ENCODE peak calls at places on chromosomes 11 and 22, in six cellular contexts. N is A549, P is SK-N-SH, L is HCT116, T is WTC11, Q is NB4. E is an unnamed sample.

GRCh38 chr11:5690736-5691135 is 1.1 kb downstream of the TRIM22 start:
- DNase-seq in N (no peak), P (no peak), L (no peak), T (no peak), Q (no peak), E (peak)

GRCh38 chr11:67662142-67662805 is 11.7 kb upstream of the ACY3 start:
- DNase-seq in N (no peak), P (no peak), L (no peak), T (no peak), Q (no peak), E (no peak)

GRCh38 chr11:118615996-118616395 is 8.6 kb downstream of the PHLDB1 start:
- DNase-seq in N (no peak), P (no peak), L (no peak), T (peak), Q (no peak), E (no peak)

GRCh38 chr11:62801071-62801470 is 4.2 kb downstream of the NXF1 start:
- DNase-seq in N (no peak), P (no peak), L (no peak), T (no peak), Q (no peak), E (no peak)

GRCh38 chr22:46676881-46677280 is 56.7 kb downstream of the GRAMD4 start:
- DNase-seq in N (no peak), P (no peak), L (no peak), T (no peak), Q (no peak), E (no peak)

GRCh38 chr11:10936999-10937398 is 79.1 kb upstream of the ZBED5 start:
- DNase-seq in N (no peak), P (no peak), L (no peak), T (no peak), Q (no peak), E (no peak)

GRCh38 chr11:129237880-129238638 is 45.9 kb upstream of the ARHGAP32 start:
- DNase-seq in N (no peak), P (no peak), L (no peak), T (no peak), Q (no peak), E (no peak)

GRCh38 chr11:27716850-27717249 is 16.6 kb upstream of the BDNF start:
- DNase-seq in N (no peak), P (no peak), L (no peak), T (no peak), Q (no peak), E (no peak)

GRCh38 chr22:44130076-44130711 is 50.5 kb upstream of the PARVG start:
- DNase-seq in N (no peak), P (peak), L (no peak), T (no peak), Q (no peak), E (no peak)

GRCh38 chr11:114260483-114260882 is 35.7 kb upstream of the NNMT start:
- DNase-seq in N (no peak), P (no peak), L (no peak), T (no peak), Q (peak), E (no peak)

GRCh38 chr11:73463359-73463758 is 87.2 kb downstream of the RELT start:
- DNase-seq in N (no peak), P (no peak), L (no peak), T (no peak), Q (peak), E (no peak)

DNA sequence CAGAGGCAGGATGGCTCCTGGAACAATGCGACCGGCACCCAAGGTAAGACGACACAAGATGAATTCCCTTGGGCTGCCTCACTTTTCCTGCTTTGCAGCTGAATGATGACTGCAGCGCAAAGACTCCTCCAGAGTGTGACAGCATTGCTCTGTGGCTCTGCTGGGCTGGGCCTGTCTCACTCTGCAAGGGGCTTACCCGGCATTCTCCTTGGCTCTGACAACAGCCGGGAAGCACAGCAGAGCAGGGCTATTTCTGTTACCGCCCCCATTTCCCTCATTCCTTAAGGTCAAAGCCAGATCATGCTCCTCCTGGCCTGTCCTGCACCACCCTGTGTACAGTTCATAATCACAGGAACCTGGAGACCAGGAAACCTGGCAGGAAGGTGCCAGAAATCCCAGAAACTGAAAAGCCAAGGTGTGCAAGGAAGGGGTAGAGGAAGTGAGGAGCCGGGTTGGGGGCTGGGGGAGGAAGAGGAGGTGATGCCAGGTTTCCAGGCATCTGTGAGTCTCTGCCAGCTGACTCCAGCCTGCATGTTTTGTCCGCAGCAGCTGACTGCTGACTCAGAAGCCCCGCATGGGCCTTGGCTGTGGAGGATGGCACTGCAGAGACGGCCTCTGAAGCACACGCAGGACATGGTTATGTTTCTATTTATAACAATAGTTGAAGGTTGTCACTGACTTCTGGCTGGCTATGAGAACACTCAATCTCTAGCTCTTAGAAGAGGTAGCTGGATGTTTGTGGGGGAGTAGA is 113.6 kb downstream of the MICAL3 start:
- DNase-seq in N (peak), P (peak), L (no peak), T (peak), Q (no peak), E (peak)
- TF ChIP-seq MAX in N (no peak), P (peak), L (no peak), T (peak), Q (no peak), E (peak)

GRCh38 chr11:78838417-78838816 is 263.8 kb upstream of the NARS2 start:
- DNase-seq in N (no peak), P (no peak), L (peak), T (no peak), Q (no peak), E (no peak)

GRCh38 chr11:78835646-78836045 is 261.0 kb upstream of the NARS2 start:
- DNase-seq in N (no peak), P (no peak), L (no peak), T (no peak), Q (no peak), E (no peak)

GRCh38 chr11:78841451-78842060 is 266.9 kb upstream of the NARS2 start:
- DNase-seq in N (no peak), P (no peak), L (no peak), T (peak), Q (no peak), E (no peak)

GRCh38 chr11:78840623-78841022 is 266.0 kb upstream of the NARS2 start:
- DNase-seq in N (no peak), P (no peak), L (no peak), T (no peak), Q (no peak), E (no peak)

GRCh38 chr11:78840190-78840589 is 265.5 kb upstream of the NARS2 start:
- DNase-seq in N (no peak), P (peak), L (no peak), T (no peak), Q (no peak), E (no peak)
- TF ChIP-seq MAX in N (no peak), P (no peak), L (no peak), T (no peak), Q (no peak), E (no peak)

DNA sequence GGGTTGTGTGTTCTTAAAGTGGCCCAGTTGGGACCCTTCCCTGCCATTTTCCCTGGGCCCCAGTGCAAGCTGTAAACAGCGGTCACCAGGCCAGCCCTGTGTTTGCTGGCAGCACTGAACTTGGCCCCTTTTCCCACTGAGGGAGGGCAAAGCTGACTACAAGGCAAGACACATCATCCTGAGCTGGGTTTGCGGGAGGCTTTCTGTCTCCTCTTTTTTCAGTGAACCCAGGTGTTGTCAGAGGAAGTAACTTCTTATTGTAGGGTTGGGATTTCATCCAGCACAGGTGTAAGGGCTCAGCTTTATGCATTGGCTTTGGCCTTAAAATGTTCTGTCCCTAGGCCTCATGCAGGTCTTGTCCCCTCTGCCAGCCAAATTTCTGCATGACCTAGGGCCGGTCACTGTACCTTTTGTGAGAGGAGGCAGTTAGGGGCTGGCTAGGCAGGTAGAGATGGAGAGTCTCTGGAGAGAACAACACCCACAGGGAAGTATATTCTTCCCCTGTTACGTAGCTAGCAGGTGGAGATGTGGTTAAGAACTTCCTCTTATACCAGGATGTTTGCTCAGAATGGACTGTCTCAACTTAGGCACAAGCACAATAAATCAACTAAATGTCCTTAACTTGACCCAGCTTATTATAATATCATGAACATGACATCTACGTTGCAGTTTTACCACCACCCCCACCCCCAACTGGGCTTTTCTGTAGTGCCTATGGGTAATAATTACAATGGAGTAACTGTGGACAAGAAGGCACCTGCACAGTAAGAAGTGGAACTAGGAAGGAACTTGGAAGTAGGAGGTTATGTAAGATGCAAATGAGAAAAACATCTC is 60.5 kb upstream of the MPEG1 start:
- DNase-seq in N (no peak), P (no peak), L (no peak), T (no peak), Q (peak), E (no peak)
- TF ChIP-seq MAX in N (no peak), P (no peak), L (no peak), T (no peak), Q (peak), E (no peak)

DNA sequence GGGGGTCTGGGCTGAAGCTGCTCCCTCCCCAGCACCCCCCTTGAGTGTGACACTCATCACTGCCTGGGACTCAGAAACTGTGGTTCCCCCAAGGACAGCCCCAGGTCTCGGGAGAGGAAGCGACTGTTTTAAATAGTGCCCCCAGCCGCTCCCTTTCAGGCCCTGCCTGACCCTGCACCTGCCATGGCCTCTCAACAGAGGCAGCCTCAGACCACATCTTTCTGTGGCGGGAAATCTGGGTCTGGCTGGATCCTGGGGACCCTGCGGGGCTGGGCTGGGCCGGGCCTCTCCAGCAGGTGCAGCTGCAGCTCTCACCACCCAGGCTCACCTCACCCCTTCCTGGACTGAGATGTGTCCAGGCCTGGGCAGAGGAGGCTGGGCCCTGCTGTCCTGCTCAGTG is 3.7 kb upstream of the IGLL1 start:
- DNase-seq in N (no peak), P (no peak), L (no peak), T (no peak), Q (no peak), E (no peak)
- TF ChIP-seq MAX in N (no peak), P (no peak), L (no peak), T (no peak), Q (no peak), E (no peak)

GRCh38 chr22:42688914-42689275 is 31.8 kb downstream of the A4GALT start:
- DNase-seq in N (no peak), P (no peak), L (no peak), T (no peak), Q (no peak), E (no peak)

GRCh38 chr22:42686756-42687491 is 33.7 kb downstream of the A4GALT start:
- DNase-seq in N (no peak), P (no peak), L (no peak), T (no peak), Q (no peak), E (no peak)

GRCh38 chr22:42691440-42691839 is 29.2 kb downstream of the A4GALT start:
- DNase-seq in N (no peak), P (no peak), L (no peak), T (no peak), Q (no peak), E (no peak)

GRCh38 chr22:42685941-42686666 is 34.6 kb downstream of the A4GALT start:
- DNase-seq in N (peak), P (peak), L (no peak), T (no peak), Q (no peak), E (no peak)

DNA sequence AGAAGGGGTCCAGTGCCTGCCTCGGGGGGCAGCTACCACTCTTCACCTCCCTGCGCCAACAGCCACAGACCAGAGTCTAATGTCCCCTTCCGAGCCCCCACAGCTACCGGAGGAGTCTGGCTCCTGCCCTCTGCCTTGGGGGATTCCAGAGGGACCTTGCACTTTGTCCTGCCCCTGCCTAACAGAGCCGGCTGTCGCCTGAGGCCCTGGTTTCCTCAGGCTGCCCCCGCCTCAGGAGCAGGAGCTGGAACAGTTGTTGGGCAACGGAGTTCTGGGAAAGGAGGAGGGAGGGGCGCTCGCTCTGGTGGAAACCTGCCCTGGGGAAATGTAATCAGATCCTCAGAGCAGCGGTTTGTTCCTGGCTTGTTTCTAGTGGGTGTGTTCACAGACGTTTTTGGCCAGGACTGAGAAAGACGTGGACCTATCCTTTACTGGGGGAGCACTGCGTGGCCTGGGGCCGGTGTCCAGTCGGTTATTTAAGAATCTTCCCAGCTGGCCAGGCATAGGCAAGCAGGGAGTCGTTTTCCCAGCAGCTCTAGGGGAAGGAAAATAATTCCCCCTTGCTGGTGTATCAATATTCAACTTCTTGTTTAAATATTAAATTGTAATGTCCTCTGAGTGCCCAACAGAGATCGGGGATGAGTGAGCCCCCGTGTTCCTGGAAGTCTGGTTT is 32.3 kb downstream of the A4GALT start:
- DNase-seq in N (peak), P (peak), L (no peak), T (peak), Q (no peak), E (peak)
- TF ChIP-seq MAX in N (no peak), P (no peak), L (no peak), T (no peak), Q (no peak), E (no peak)

GRCh38 chr11:15819679-15820286 is 536.6 kb downstream of the SOX6 start:
- DNase-seq in N (peak), P (no peak), L (peak), T (peak), Q (peak), E (peak)
- TF ChIP-seq MAX in N (no peak), P (no peak), L (no peak), T (no peak), Q (no peak), E (no peak)

E was measured in endothelial cell of umbilical vein.